ENCODE peak calls at places on chromosomes 7 and 10, in six cellular contexts. U is iPS DF 6.9, H is left ventricle myocardium inferior, I is heart left ventricle, P is tibial artery, N is IMR-90. M is an unnamed sample. For H3K4me1, the result is how much of the 10 kb centered on the place peaks cover.

GRCh38 chr10:61974611-61975010 is 73.1 kb downstream of the ARID5B start:
- DNase-seq in U (no peak), H (peak), I (peak), P (peak), N (peak), M (peak)

GRCh38 chr10:4024846-4025245 is 239.8 kb upstream of the KLF6 start:
- DNase-seq in U (no peak), H (no peak), I (peak), P (no peak), N (no peak), M (no peak)

GRCh38 chr7:79893991-79894390 is 240.6 kb upstream of the GNAI1 start:
- DNase-seq in U (no peak), H (no peak), I (no peak), P (no peak), N (peak), M (no peak)

GRCh38 chr10:110420401-110421193 is 77.1 kb upstream of the DUSP5 start:
- DNase-seq in U (no peak), H (no peak), I (no peak), P (peak), N (peak), M (no peak)

GRCh38 chr7:128827971-128828711 is 2.1 kb upstream of the FLNC start:
- DNase-seq in U (no peak), H (peak), I (peak), P (no peak), N (peak), M (peak)

GRCh38 chr7:73597978-73598782 is 19.8 kb upstream of the TBL2 start:
- DNase-seq in U (no peak), H (no peak), I (no peak), P (no peak), N (no peak), M (no peak)

GRCh38 chr10:35398888-35399287 is 62.6 kb downstream of the CCNY start:
- DNase-seq in U (no peak), H (no peak), I (no peak), P (no peak), N (no peak), M (no peak)

GRCh38 chr10:49512121-49512809 is 26.7 kb downstream of the ERCC6 start:
- DNase-seq in U (no peak), H (no peak), I (no peak), P (no peak), N (peak), M (no peak)

GRCh38 chr10:70498970-70499828 is 20.6 kb downstream of the PALD1 start:
- DNase-seq in U (no peak), H (no peak), I (no peak), P (no peak), N (no peak), M (no peak)

GRCh38 chr10:22229756-22230330 is 12.0 kb upstream of the EBLN1 start:
- DNase-seq in U (no peak), H (no peak), I (no peak), P (no peak), N (no peak), M (no peak)

GRCh38 chr7:131391145-131391544 is 63.5 kb downstream of the MKLN1 start:
- DNase-seq in U (no peak), H (no peak), I (no peak), P (no peak), N (no peak), M (no peak)

GRCh38 chr10:85548038-85548437 is 818.6 kb downstream of the GRID1 start:
- DNase-seq in U (no peak), H (peak), I (no peak), P (no peak), N (no peak), M (no peak)

GRCh38 chr10:47372726-47373125 is 11.4 kb downstream of the ZNF488 start:
- DNase-seq in U (no peak), H (no peak), I (no peak), P (peak), N (no peak), M (no peak)

GRCh38 chr10:96283351-96283750 is 12.0 kb upstream of the BLNK start:
- DNase-seq in U (no peak), H (no peak), I (no peak), P (no peak), N (no peak), M (no peak)

GRCh38 chr10:70487824-70488223 is 9.3 kb downstream of the PALD1 start:
- DNase-seq in U (no peak), H (no peak), I (no peak), P (no peak), N (no peak), M (no peak)

GRCh38 chr10:23715363-23715762 is 276.5 kb downstream of the OTUD1 start:
- DNase-seq in U (no peak), H (no peak), I (no peak), P (no peak), N (no peak), M (no peak)
- H3K4me1 ChIP-seq in U (under half), H (under half), I (under half), P (under half), N (under half), M (under half)

DNA sequence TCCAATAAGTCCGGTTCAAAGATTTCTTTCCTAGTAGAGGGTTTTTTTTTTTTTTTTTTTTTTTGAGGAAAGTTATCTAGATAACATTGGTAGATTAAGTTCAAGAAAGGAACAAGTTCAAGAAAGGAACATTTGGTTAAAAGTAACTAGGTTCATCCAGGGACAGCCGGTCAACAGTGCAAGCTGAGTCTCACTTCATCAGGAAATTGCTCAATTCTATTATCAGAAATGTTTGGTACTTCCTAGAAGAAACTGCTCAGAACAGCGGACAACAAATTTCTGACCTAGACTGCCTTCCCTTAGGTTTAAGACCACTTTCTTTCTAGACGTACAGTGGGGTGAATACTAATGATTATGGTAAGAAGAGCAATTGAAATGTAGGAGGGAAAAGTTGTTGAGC is 3.7 kb upstream of the IL2RA start:
- DNase-seq in U (no peak), H (no peak), I (no peak), P (no peak), N (no peak), M (no peak)
- H3K4me1 ChIP-seq in U (under half), H (under half), I (under half), P (under half), N (under half), M (under half)

GRCh38 chr7:47473499-47474210 is 108.3 kb downstream of the TNS3 start:
- DNase-seq in U (no peak), H (no peak), I (no peak), P (peak), N (peak), M (no peak)
- H3K4me1 ChIP-seq in U (under half), H (under half), I (under half), P (under half), N (under half), M (under half)

DNA sequence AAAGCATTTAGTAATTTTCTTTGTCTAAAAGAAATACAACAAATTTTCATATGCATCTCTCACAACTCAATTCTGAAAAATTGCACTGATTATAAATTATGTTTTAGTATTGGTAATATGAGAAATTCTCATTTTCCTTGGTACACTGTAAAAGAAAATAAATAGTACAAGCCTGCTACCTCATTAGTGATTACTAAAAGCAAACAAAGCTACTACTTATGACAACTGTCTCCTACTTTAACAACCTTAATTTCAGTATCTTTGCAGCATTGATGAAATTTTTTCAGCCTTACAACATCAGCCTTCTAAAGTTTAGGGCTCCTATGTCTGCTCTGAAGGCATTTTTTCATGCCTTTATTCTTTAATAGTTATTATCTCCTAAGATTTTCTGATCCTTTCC is 65.7 kb downstream of the MINDY3 start:
- DNase-seq in U (no peak), H (no peak), I (no peak), P (no peak), N (no peak), M (no peak)
- H3K4me1 ChIP-seq in U (under half), H (under half), I (under half), P (under half), N (under half), M (under half)

DNA sequence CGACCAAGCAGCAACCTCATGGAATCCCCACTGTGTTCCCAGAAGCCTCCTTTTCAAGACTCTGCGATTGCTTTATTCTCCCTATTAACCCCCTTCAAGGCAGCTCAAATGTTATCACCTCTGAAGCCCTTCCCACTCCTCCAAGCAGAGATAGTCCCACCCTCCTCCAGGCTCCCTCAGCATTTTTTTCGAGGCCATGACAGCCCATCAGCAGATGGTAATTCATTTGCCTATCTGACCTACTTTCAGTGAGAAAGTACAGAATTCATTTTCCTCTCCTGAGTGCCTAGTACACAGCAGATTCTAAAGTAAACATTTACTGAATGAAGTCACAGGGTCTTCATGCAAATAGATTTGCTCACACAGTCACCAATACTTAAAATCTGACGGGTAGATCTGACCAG is 47.8 kb downstream of the HERPUD2 start:
- DNase-seq in U (no peak), H (no peak), I (no peak), P (no peak), N (peak), M (no peak)
- H3K4me1 ChIP-seq in U (under half), H (half or more), I (half or more), P (under half), N (under half), M (under half)

DNA sequence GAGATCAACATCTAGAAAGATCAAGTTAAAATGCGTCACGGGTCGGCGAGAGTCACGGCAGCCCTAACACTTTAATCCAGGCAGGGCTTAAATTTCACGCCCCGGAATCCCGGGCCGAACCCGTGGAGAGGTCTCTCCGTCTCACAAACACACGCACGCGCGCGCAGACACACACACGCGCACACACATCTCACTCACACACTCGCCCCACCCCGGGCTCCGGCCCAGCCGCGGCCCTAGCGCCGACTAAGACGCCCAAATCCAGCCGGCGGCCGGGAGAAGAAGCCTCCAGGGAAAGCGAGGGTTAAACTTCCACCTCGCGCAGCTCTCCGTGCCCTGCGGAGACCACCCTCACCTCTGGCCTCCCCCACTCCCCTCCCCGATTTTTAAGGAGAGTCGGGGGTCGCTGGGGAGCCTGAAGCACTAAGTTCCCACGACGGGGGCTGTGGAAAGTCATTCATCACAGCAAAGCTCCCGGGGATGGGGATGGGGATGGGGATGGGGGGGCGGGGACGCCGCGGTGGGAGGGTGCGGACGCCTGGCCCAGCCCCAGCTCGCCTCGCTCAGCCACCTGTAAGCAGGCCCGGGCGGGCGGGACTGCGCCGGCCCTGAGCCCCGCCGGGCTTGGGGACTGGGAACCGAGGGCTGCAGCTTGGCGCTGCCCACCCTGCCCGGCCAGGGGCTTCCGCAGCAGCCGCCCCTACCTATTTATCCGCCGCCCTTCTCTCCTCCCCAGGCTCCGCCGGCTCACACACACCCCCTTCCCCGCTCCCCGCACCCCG is 1.6 kb downstream of the PDGFA start:
- DNase-seq in U (no peak), H (peak), I (peak), P (peak), N (peak), M (peak)
- H3K4me1 ChIP-seq in U (under half), H (half or more), I (half or more), P (half or more), N (under half), M (under half)